ENCODE peak calls at places on chromosome 14, in seven cellular contexts. A, F, B, W, P, Z and K are unnamed samples.

GRCh38 chr14:32950584-32950983 is 11.9 kb downstream of the NPAS3 start:
- DNase-seq in W (no peak), A (peak), Z (no peak), F (no peak), P (no peak), B (no peak), K (no peak)

GRCh38 chr14:50347521-50347920 is 35.4 kb downstream of the DMAC2L start:
- DNase-seq in Z (no peak), P (peak), A (peak), B (no peak), F (no peak), W (peak), K (no peak)

GRCh38 chr14:100440207-100440631 is 117.1 kb downstream of the SLC25A47 start:
- DNase-seq in B (peak), F (peak), P (peak), Z (no peak), A (peak), W (peak), K (peak)

GRCh38 chr14:69696633-69697557 is 70.0 kb upstream of the SRSF5 start:
- DNase-seq in B (no peak), A (no peak), P (no peak), Z (no peak), F (no peak), W (no peak), K (no peak)

GRCh38 chr14:78119440-78119839 is 50.7 kb upstream of the NRXN3 start:
- DNase-seq in B (no peak), Z (no peak), A (no peak), W (no peak), F (no peak), P (no peak), K (no peak)

GRCh38 chr14:53515264-53515663 is 362.1 kb upstream of the DDHD1 start:
- DNase-seq in W (no peak), P (peak), F (no peak), A (peak), Z (no peak), B (no peak), K (no peak)

GRCh38 chr14:30440986-30441385 is 118.0 kb upstream of the G2E3 start:
- DNase-seq in A (no peak), F (no peak), W (no peak), P (no peak), B (no peak), Z (no peak), K (no peak)

GRCh38 chr14:26820101-26820500 is 222.3 kb upstream of the NOVA1 start:
- DNase-seq in P (no peak), B (no peak), W (no peak), Z (no peak), A (peak), F (no peak), K (no peak)

GRCh38 chr14:69101331-69101826 is 51.5 kb downstream of the DCAF5 start:
- DNase-seq in W (peak), A (peak), Z (no peak), F (no peak), B (no peak), P (peak), K (no peak)

GRCh38 chr14:23186913-23187654 is 3.6 kb upstream of the SLC7A8 start:
- DNase-seq in A (peak), B (peak), F (peak), Z (no peak), W (peak), P (peak), K (peak)

GRCh38 chr14:54651649-54652048 is 84.7 kb downstream of the SAMD4A start:
- DNase-seq in W (no peak), A (no peak), Z (no peak), P (peak), F (no peak), B (no peak), K (no peak)

GRCh38 chr14:60648934-60649814 is at the start of gene SIX1:
- DNase-seq in P (peak), Z (peak), A (peak), B (peak), F (peak), W (peak), K (peak)

GRCh38 chr14:63671987-63672386 is 30.3 kb upstream of the WDR89 start:
- DNase-seq in B (no peak), P (no peak), F (no peak), W (no peak), Z (no peak), A (no peak), K (no peak)

GRCh38 chr14:104587641-104588040 is 8.1 kb downstream of the C14orf180 start:
- DNase-seq in B (no peak), P (no peak), W (no peak), F (no peak), A (no peak), Z (no peak), K (no peak)

GRCh38 chr14:25095784-25096390 is 45.9 kb upstream of the STXBP6 start:
- DNase-seq in Z (no peak), P (no peak), W (no peak), A (no peak), B (no peak), F (no peak), K (no peak)

GRCh38 chr14:21526672-21527319 is 650 bp upstream of the SALL2 start:
- DNase-seq in Z (no peak), P (no peak), B (no peak), F (no peak), A (no peak), W (no peak), K (no peak)

GRCh38 chr14:104821971-104822608 is 21.2 kb downstream of the ZBTB42 start:
- DNase-seq in B (no peak), F (peak), P (no peak), Z (peak), W (no peak), A (no peak), K (no peak)

GRCh38 chr14:58104808-58105207 is 47.2 kb downstream of the ARMH4 start:
- DNase-seq in W (no peak), Z (no peak), B (no peak), P (peak), A (peak), F (no peak), K (peak)

GRCh38 chr14:94602722-94603121 is 9.5 kb upstream of the SERPINA3 start:
- DNase-seq in A (no peak), W (peak), P (no peak), Z (no peak), F (no peak), B (no peak), K (no peak)

GRCh38 chr14:59055439-59056045 is 132.9 kb upstream of the DAAM1 start:
- DNase-seq in W (peak), Z (no peak), B (no peak), F (peak), A (peak), P (peak), K (peak)

GRCh38 chr14:99479903-99480855 is 480 bp downstream of the SETD3 start:
- DNase-seq in W (peak), F (peak), A (peak), P (peak), Z (peak), B (peak), K (no peak)

GRCh38 chr14:30108975-30109700 is 181.5 kb upstream of the PRKD1 start:
- DNase-seq in F (no peak), W (no peak), B (no peak), A (no peak), Z (no peak), P (no peak), K (no peak)

GRCh38 chr14:93045211-93045674 is 70.5 kb downstream of the ITPK1 start:
- DNase-seq in B (no peak), F (no peak), Z (no peak), W (no peak), P (no peak), A (no peak), K (no peak)

GRCh38 chr14:28895389-28895788 is 128.8 kb downstream of the FOXG1 start:
- DNase-seq in B (no peak), Z (no peak), F (no peak), P (no peak), A (no peak), W (no peak), K (no peak)

GRCh38 chr14:80239631-80240030 is 28.3 kb upstream of the DIO2 start:
- DNase-seq in B (no peak), W (no peak), A (no peak), F (no peak), Z (no peak), P (no peak), K (no peak)

GRCh38 chr14:75982724-75983358 is 1.0 kb upstream of the TGFB3 start:
- DNase-seq in Z (peak), P (peak), F (no peak), B (peak), A (peak), W (peak), K (no peak)

GRCh38 chr14:84927096-84927910 is 602.6 kb upstream of the FLRT2 start:
- DNase-seq in P (no peak), F (no peak), B (no peak), Z (no peak), W (no peak), A (no peak), K (no peak)

GRCh38 chr14:34380446-34380845 is 81.6 kb downstream of the SPTSSA start:
- DNase-seq in Z (no peak), B (no peak), A (no peak), W (no peak), F (no peak), P (no peak), K (no peak)

GRCh38 chr14:100790785-100791667 is 34.9 kb upstream of the MEG3 start:
- DNase-seq in A (no peak), P (peak), F (no peak), B (no peak), W (no peak), Z (no peak), K (no peak)

GRCh38 chr14:76926521-76927251 is 100.5 kb downstream of the LRRC74A start:
- DNase-seq in P (peak), W (peak), A (no peak), B (no peak), Z (peak), F (no peak), K (no peak)

GRCh38 chr14:104793703-104793959 is 1.9 kb downstream of the AKT1 start:
- DNase-seq in F (no peak), B (no peak), P (no peak), Z (no peak), A (no peak), W (no peak), K (no peak)

GRCh38 chr14:42665083-42665482 is 1058.4 kb downstream of the LRFN5 start:
- DNase-seq in Z (no peak), B (no peak), A (no peak), F (no peak), W (no peak), P (no peak), K (peak)

GRCh38 chr14:87108726-87109125 is 884.3 kb downstream of the GALC start:
- DNase-seq in B (no peak), W (no peak), Z (no peak), F (no peak), P (peak), A (peak), K (no peak)

GRCh38 chr14:91774138-91775096 is 42.5 kb upstream of the CATSPERB start:
- DNase-seq in F (no peak), P (no peak), B (no peak), W (no peak), A (no peak), Z (no peak), K (no peak)

GRCh38 chr14:92503756-92504491 is 9.7 kb upstream of the RIN3 start:
- DNase-seq in P (peak), F (no peak), W (no peak), A (peak), B (peak), Z (peak), K (peak)

GRCh38 chr14:76812093-76812421 is 625 bp downstream of the ANGEL1 start:
- DNase-seq in A (no peak), B (no peak), P (no peak), Z (no peak), F (no peak), W (no peak), K (no peak)

GRCh38 chr14:31286456-31287293 is 79.1 kb upstream of the HECTD1 start:
- DNase-seq in Z (no peak), B (peak), F (no peak), A (no peak), W (no peak), P (no peak), K (no peak)

GRCh38 chr14:73295198-73295796 is 58.0 kb downstream of the PAPLN start:
- DNase-seq in B (no peak), A (peak), P (peak), W (no peak), Z (no peak), F (no peak), K (no peak)

GRCh38 chr14:90514015-90514398 is 117.2 kb downstream of the CALM1 start:
- DNase-seq in F (no peak), B (peak), W (no peak), P (no peak), A (no peak), Z (no peak), K (peak)

GRCh38 chr14:102238131-102238530 is 66.8 kb downstream of the MOK start:
- DNase-seq in B (no peak), Z (no peak), A (no peak), F (no peak), W (no peak), P (no peak), K (no peak)
- TF ChIP-seq CTCF in B (no peak), Z (no peak), A (no peak), F (no peak), W (no peak), P (no peak), K (no peak)

GRCh38 chr14:95872777-95873176 is 3.9 kb upstream of the TUNAR start:
- DNase-seq in Z (no peak), A (no peak), F (no peak), W (no peak), B (no peak), P (no peak), K (no peak)

GRCh38 chr14:95877633-95878032 is 1.0 kb downstream of the TUNAR start:
- DNase-seq in Z (no peak), W (no peak), A (no peak), F (no peak), P (no peak), B (no peak), K (no peak)

GRCh38 chr14:95876769-95877490 is at the start of gene TUNAR:
- DNase-seq in W (no peak), B (no peak), A (no peak), Z (no peak), P (no peak), F (no peak), K (no peak)

GRCh38 chr14:95871531-95871930 is 5.1 kb upstream of the TUNAR start:
- DNase-seq in F (no peak), A (no peak), P (no peak), B (no peak), Z (no peak), W (no peak), K (no peak)

GRCh38 chr14:95875831-95876768 is 532 bp upstream of the TUNAR start:
- DNase-seq in W (no peak), P (no peak), B (no peak), F (no peak), Z (no peak), A (no peak), K (no peak)
- H3K4me3 ChIP-seq in W (no peak), P (no peak), B (no peak), F (peak), Z (peak), A (no peak), K (no peak)

DNA sequence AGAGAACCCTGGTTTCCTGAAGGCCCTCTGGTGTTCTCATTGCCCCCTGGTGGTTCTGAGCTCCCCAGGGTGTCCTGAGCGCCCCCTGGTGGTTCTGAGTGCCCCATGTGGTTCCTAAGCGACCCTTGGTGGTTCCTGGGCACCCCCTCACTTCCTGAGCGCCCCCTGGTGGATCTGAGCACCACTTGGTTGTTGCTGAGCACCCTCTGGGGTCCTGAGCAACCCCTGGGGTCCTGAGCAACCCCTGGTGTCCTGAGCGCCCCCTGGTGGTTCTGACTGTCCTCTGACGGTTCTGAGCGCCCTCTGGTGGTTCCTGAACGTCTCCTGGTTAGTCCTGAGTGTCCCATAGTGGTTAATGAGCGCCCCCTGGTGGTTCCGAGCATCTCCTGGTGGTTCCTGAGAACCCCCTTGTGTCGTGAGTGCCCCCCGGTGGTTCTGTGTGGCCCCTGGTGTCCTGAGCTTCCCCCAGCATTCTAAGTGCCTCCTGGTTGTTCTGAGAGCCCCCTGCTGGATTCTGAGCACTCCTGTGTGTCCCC is 568.3 kb downstream of the TMEM121 start:
- DNase-seq in F (peak), A (no peak), P (no peak), Z (no peak), B (peak), W (peak), K (no peak)
- TF ChIP-seq CTCF in F (no peak), A (no peak), P (no peak), Z (no peak), B (peak), W (no peak), K (no peak)

DNA sequence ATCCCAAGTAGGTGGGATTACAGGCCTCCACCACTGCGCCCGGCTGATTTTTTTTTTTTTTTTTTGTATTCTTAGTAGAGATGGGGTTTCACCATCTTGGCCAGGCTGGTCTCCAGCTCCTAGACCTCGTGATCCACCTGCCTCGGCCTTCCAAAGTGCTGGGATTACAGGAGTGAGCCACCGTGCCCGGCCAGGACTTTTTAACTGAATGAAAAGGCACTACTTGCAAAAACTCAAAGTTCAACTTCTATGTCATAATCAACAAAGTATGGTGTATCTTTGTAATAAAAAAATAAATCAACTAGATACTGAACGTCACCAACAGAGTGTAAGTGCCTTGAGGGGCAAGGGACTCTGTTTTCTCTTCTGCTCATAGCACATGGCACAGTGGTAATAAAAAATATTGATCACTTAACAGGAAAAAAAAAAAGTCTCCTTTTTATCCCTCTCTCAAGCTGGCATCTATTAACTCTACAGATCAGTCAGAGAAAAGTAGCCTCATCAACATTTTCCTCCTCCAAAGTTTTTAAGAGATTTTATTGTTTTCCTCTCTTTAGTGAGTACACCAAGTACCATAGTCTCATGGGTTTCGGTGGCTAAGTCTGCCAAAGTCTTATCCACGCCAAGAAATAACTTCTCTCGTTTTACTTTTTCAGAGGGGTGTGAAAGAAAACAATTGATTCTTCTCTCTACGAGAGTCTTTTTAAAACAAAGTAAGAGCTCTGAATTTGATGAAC is 10.6 kb upstream of the FOXN3 start:
- DNase-seq in W (no peak), Z (peak), B (no peak), A (no peak), F (no peak), P (peak), K (no peak)
- H3K4me3 ChIP-seq in W (no peak), Z (peak), B (no peak), A (no peak), F (no peak), P (no peak), K (no peak)

GRCh38 chr14:64919618-64920017 is 5.4 kb downstream of the CHURC1 start:
- DNase-seq in Z (no peak), W (no peak), A (no peak), P (peak), F (no peak), B (no peak), K (no peak)
- TF ChIP-seq CTCF in Z (no peak), W (no peak), A (no peak), P (no peak), F (no peak), B (no peak), K (no peak)

GRCh38 chr14:74571441-74571841 is 40.6 kb downstream of the LTBP2 start:
- DNase-seq in F (no peak), B (no peak), A (no peak), Z (no peak), W (no peak), P (no peak), K (no peak)
- H3K4me3 ChIP-seq in F (no peak), B (no peak), A (no peak), Z (peak), W (no peak), P (peak), K (no peak)